ENCODE peak calls at places on chromosomes 4 and X, in seven cellular contexts. Z is stomach, L is Peyer's patch, R is GM13977, I is fibroblast of mammary gland, T is endothelial cell of umbilical vein, A is tibial nerve. Y is an unnamed sample.

GRCh38 chrX:97402333-97402732 is 518.6 kb downstream of the RPA4 start:
- DNase-seq in Z (no peak), L (no peak), R (no peak), I (no peak), T (peak), A (no peak), Y (no peak)

GRCh38 chr4:6538586-6538985 is 36.4 kb upstream of the MAN2B2 start:
- DNase-seq in Z (no peak), L (no peak), R (no peak), I (no peak), T (no peak), A (no peak), Y (no peak)

GRCh38 chr4:147714575-147715401 is 17.1 kb upstream of the ARHGAP10 start:
- DNase-seq in Z (no peak), L (no peak), R (no peak), I (peak), T (peak), A (peak), Y (no peak)

GRCh38 chrX:40539214-40540142 is 41.3 kb upstream of the ATP6AP2 start:
- DNase-seq in Z (no peak), L (no peak), R (peak), I (peak), T (no peak), A (peak), Y (peak)

GRCh38 chrX:9204560-9204959 is 170.6 kb upstream of the FAM9B start:
- DNase-seq in Z (no peak), L (no peak), R (no peak), I (peak), T (no peak), A (no peak), Y (no peak)

GRCh38 chr4:52103314-52103713 is 52.2 kb downstream of the SPATA18 start:
- DNase-seq in Z (no peak), L (no peak), R (no peak), I (peak), T (peak), A (no peak), Y (no peak)

GRCh38 chr4:151031831-151032605 is 16.9 kb upstream of the LRBA start:
- DNase-seq in Z (no peak), L (no peak), R (no peak), I (peak), T (peak), A (no peak), Y (no peak)

GRCh38 chrX:68936186-68936585 is 107.4 kb downstream of the EFNB1 start:
- DNase-seq in Z (peak), L (no peak), R (no peak), I (peak), T (no peak), A (no peak), Y (no peak)

GRCh38 chr4:75823812-75824211 is 78.4 kb downstream of the PPEF2 start:
- DNase-seq in Z (no peak), L (no peak), R (no peak), I (no peak), T (no peak), A (no peak), Y (no peak)

GRCh38 chrX:37921758-37922157 is 74.4 kb upstream of the DYNLT3 start:
- DNase-seq in Z (no peak), L (no peak), R (no peak), I (peak), T (peak), A (no peak), Y (no peak)

GRCh38 chrX:16786791-16787735 is 797 bp downstream of the TXLNG start:
- DNase-seq in Z (no peak), L (peak), R (peak), I (peak), T (no peak), A (peak), Y (no peak)

GRCh38 chrX:148567779-148568178 is 67.4 kb downstream of the AFF2 start:
- DNase-seq in Z (no peak), L (no peak), R (no peak), I (no peak), T (no peak), A (no peak), Y (no peak)

GRCh38 chrX:57266275-57266674 is 20.2 kb upstream of the FAAH2 start:
- DNase-seq in Z (no peak), L (no peak), R (no peak), I (no peak), T (no peak), A (no peak), Y (no peak)

GRCh38 chr4:7364979-7365378 is 69.8 kb downstream of the PSAPL1 start:
- DNase-seq in Z (no peak), L (no peak), R (no peak), I (no peak), T (no peak), A (no peak), Y (no peak)

GRCh38 chr4:108080752-108081151 is 88.0 kb downstream of the LEF1 start:
- DNase-seq in Z (no peak), L (no peak), R (no peak), I (no peak), T (no peak), A (no peak), Y (no peak)

GRCh38 chr4:125518281-125518680 is 203.5 kb downstream of the FAT4 start:
- DNase-seq in Z (no peak), L (no peak), R (no peak), I (no peak), T (no peak), A (no peak), Y (no peak)

GRCh38 chrX:154040307-154040756 is 20.6 kb upstream of the IRAK1 start:
- DNase-seq in Z (no peak), L (no peak), R (no peak), I (peak), T (peak), A (no peak), Y (no peak)

GRCh38 chr4:113901994-113902787 is 77.3 kb downstream of the ARSJ start:
- DNase-seq in Z (peak), L (peak), R (no peak), I (no peak), T (peak), A (no peak), Y (no peak)

GRCh38 chr4:167435786-167436185 is 201.5 kb upstream of the SPOCK3 start:
- DNase-seq in Z (no peak), L (no peak), R (no peak), I (no peak), T (no peak), A (no peak), Y (no peak)

GRCh38 chr4:164935363-164935762 is 42.1 kb downstream of the TRIM61 start:
- DNase-seq in Z (no peak), L (no peak), R (peak), I (no peak), T (no peak), A (no peak), Y (no peak)

GRCh38 chr4:1512738-1513660 is 106.8 kb upstream of the NKX1-1 start:
- DNase-seq in Z (peak), L (peak), R (no peak), I (no peak), T (peak), A (no peak), Y (no peak)

GRCh38 chr4:80592950-80593349 is 257.4 kb downstream of the CFAP299 start:
- DNase-seq in Z (no peak), L (no peak), R (peak), I (no peak), T (no peak), A (no peak), Y (no peak)
- TF ChIP-seq CTCF in Z (no peak), L (no peak), R (peak), I (no peak), T (no peak), A (no peak), Y (no peak)

DNA sequence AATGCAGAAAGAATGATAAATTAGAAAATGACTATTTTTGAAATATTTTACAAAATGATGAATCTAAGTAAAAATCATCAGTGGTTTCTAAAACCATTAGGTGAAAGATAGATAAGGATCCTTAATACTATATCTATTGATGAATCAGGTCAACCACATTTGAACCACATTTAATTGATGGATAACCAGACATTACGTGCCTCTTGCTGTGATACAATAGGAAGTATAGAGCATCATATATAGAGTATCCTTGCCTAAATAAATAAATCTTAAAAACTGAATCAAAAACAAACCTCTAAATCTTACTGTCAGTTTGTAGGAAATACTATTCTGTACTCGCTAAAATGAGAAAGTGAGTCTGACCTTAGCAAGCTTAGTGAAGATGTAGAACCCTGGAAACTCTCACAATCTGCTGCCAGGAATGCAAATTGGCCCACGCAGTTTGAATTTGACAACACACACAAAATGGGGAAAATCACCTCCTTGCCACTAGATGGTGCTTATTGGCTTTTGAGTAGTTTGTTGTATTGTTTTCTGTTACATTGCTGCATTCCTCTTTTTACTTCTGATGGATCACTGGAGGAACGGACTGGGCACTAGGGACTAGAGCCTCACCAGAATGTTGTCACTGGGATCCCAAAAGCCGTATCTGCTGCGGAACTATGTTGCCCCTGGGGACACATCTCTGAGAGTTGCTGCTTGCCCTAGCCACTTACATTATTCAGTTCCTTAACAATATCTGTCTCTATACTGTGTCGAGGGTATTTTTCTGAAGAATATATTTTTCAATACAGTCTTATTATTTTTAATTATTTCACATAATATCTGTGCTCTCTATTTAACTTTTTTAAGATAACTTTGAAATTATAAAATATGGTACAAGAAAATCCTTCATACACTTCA is 25.4 kb upstream of the SLAIN2 start:
- DNase-seq in Z (no peak), L (no peak), R (peak), I (peak), T (peak), A (peak), Y (no peak)
- TF ChIP-seq CTCF in Z (peak), L (peak), R (peak), I (peak), T (peak), A (peak), Y (no peak)

GRCh38 chrX:49225858-49226257 is 7.3 kb downstream of the CACNA1F start:
- DNase-seq in Z (no peak), L (no peak), R (no peak), I (no peak), T (no peak), A (no peak), Y (no peak)

GRCh38 chrX:49214996-49215526 is 15.1 kb upstream of the SYP start:
- DNase-seq in Z (no peak), L (no peak), R (no peak), I (no peak), T (no peak), A (no peak), Y (no peak)

GRCh38 chrX:49221868-49222267 is 11.3 kb downstream of the CACNA1F start:
- DNase-seq in Z (no peak), L (no peak), R (no peak), I (no peak), T (no peak), A (no peak), Y (no peak)

GRCh38 chrX:49220100-49220499 is 13.0 kb downstream of the CACNA1F start:
- DNase-seq in Z (no peak), L (no peak), R (no peak), I (no peak), T (no peak), A (no peak), Y (no peak)
- TF ChIP-seq CTCF in Z (no peak), L (no peak), R (no peak), I (no peak), T (no peak), A (no peak), Y (no peak)

GRCh38 chr4:19349416-19349815 is 902.3 kb upstream of the SLIT2 start:
- DNase-seq in Z (no peak), L (no peak), R (no peak), I (peak), T (no peak), A (no peak), Y (no peak)

GRCh38 chr4:19348746-19349145 is 903.0 kb upstream of the SLIT2 start:
- DNase-seq in Z (no peak), L (no peak), R (no peak), I (peak), T (no peak), A (no peak), Y (no peak)

GRCh38 chr4:19346636-19347035 is 905.1 kb upstream of the SLIT2 start:
- DNase-seq in Z (no peak), L (no peak), R (no peak), I (no peak), T (no peak), A (no peak), Y (no peak)
- TF ChIP-seq CTCF in Z (no peak), L (no peak), R (no peak), I (no peak), T (no peak), A (no peak), Y (no peak)

GRCh38 chrX:137823257-137823656 is 257.3 kb downstream of the ZIC3 start:
- DNase-seq in Z (no peak), L (no peak), R (no peak), I (no peak), T (no peak), A (no peak), Y (no peak)
- TF ChIP-seq CTCF in Z (peak), L (no peak), R (no peak), I (no peak), T (no peak), A (no peak), Y (no peak)

GRCh38 chr4:176967586-176967985 is 174.9 kb upstream of the VEGFC start:
- DNase-seq in Z (no peak), L (no peak), R (no peak), I (no peak), T (no peak), A (no peak), Y (no peak)

GRCh38 chr4:176969011-176969410 is 176.3 kb upstream of the VEGFC start:
- DNase-seq in Z (no peak), L (no peak), R (no peak), I (no peak), T (no peak), A (no peak), Y (no peak)

GRCh38 chr4:176959980-176960379 is 167.3 kb upstream of the VEGFC start:
- DNase-seq in Z (no peak), L (no peak), R (no peak), I (no peak), T (no peak), A (no peak), Y (no peak)

GRCh38 chr4:176964116-176964691 is 171.5 kb upstream of the VEGFC start:
- DNase-seq in Z (no peak), L (no peak), R (no peak), I (peak), T (no peak), A (no peak), Y (no peak)
- TF ChIP-seq CTCF in Z (peak), L (no peak), R (peak), I (peak), T (peak), A (no peak), Y (no peak)

GRCh38 chr4:169175035-169175434 is 95.7 kb downstream of the SH3RF1 start:
- DNase-seq in Z (no peak), L (no peak), R (no peak), I (no peak), T (no peak), A (no peak), Y (no peak)

GRCh38 chr4:169179609-169180526 is 90.9 kb downstream of the SH3RF1 start:
- DNase-seq in Z (no peak), L (no peak), R (no peak), I (no peak), T (peak), A (no peak), Y (no peak)

GRCh38 chr4:169174247-169174646 is 96.5 kb downstream of the SH3RF1 start:
- DNase-seq in Z (no peak), L (no peak), R (no peak), I (no peak), T (no peak), A (no peak), Y (no peak)
- TF ChIP-seq CTCF in Z (no peak), L (no peak), R (no peak), I (no peak), T (no peak), A (no peak), Y (no peak)

GRCh38 chrX:118541482-118541881 is 45.9 kb downstream of the DOCK11 start:
- DNase-seq in Z (no peak), L (no peak), R (no peak), I (no peak), T (no peak), A (no peak), Y (no peak)

GRCh38 chrX:118534716-118535493 is 39.3 kb downstream of the DOCK11 start:
- DNase-seq in Z (no peak), L (no peak), R (no peak), I (no peak), T (no peak), A (no peak), Y (no peak)

GRCh38 chrX:118536204-118536603 is 40.6 kb downstream of the DOCK11 start:
- DNase-seq in Z (no peak), L (no peak), R (peak), I (no peak), T (no peak), A (no peak), Y (no peak)

GRCh38 chrX:118540342-118540741 is 44.7 kb downstream of the DOCK11 start:
- DNase-seq in Z (no peak), L (no peak), R (no peak), I (no peak), T (no peak), A (no peak), Y (no peak)

GRCh38 chrX:118536687-118537461 is 41.3 kb downstream of the DOCK11 start:
- DNase-seq in Z (no peak), L (no peak), R (no peak), I (peak), T (peak), A (no peak), Y (no peak)
- TF ChIP-seq CTCF in Z (no peak), L (peak), R (peak), I (peak), T (no peak), A (no peak), Y (no peak)

Y was measured in omental fat pad.